ENCODE peak calls at places on chromosomes 1 and 21, in eight cellular contexts. One of them, this sample, is unnamed. For H3K4me1, the result is how much of the 10 kb centered on the place peaks cover.

GRCh38 chr1:54781023-54781723 is 16.9 kb upstream of the PARS2 start:
- DNase-seq in CD8-positive, alpha-beta memory T cell: no peak
- DNase-seq in neuronal stem cell: no peak
- DNase-seq in uterus: no peak
- DNase-seq in Panc1: no peak
- DNase-seq in GM23338: peak
- DNase-seq in effector memory CD4-positive, alpha-beta T cell: no peak
- DNase-seq in stomach: no peak
- DNase-seq in this sample: no peak

GRCh38 chr1:202011994-202012393 is 1.6 kb downstream of the ELF3 start:
- DNase-seq in GM23338: no peak
- DNase-seq in CD8-positive, alpha-beta memory T cell: no peak
- DNase-seq in Panc1: no peak
- DNase-seq in neuronal stem cell: no peak
- DNase-seq in stomach: peak
- DNase-seq in effector memory CD4-positive, alpha-beta T cell: no peak
- DNase-seq in uterus: no peak
- DNase-seq in this sample: no peak

GRCh38 chr21:25370311-25370744 is 237.0 kb downstream of the MRPL39 start:
- DNase-seq in CD8-positive, alpha-beta memory T cell: no peak
- DNase-seq in neuronal stem cell: no peak
- DNase-seq in GM23338: no peak
- DNase-seq in effector memory CD4-positive, alpha-beta T cell: no peak
- DNase-seq in uterus: no peak
- DNase-seq in Panc1: peak
- DNase-seq in stomach: no peak
- DNase-seq in this sample: peak

GRCh38 chr1:71587961-71588360 is 507.1 kb upstream of the ZRANB2 start:
- DNase-seq in effector memory CD4-positive, alpha-beta T cell: no peak
- DNase-seq in CD8-positive, alpha-beta memory T cell: no peak
- DNase-seq in neuronal stem cell: no peak
- DNase-seq in GM23338: peak
- DNase-seq in Panc1: no peak
- DNase-seq in stomach: no peak
- DNase-seq in uterus: no peak
- DNase-seq in this sample: no peak

GRCh38 chr1:202016717-202017384 is 6.5 kb downstream of the ELF3 start:
- DNase-seq in GM23338: no peak
- DNase-seq in uterus: no peak
- DNase-seq in Panc1: no peak
- DNase-seq in CD8-positive, alpha-beta memory T cell: no peak
- DNase-seq in stomach: no peak
- DNase-seq in neuronal stem cell: no peak
- DNase-seq in effector memory CD4-positive, alpha-beta T cell: no peak
- DNase-seq in this sample: no peak

GRCh38 chr1:46021046-46021822 is 111.2 kb downstream of the PIK3R3 start:
- DNase-seq in stomach: no peak
- DNase-seq in GM23338: no peak
- DNase-seq in CD8-positive, alpha-beta memory T cell: no peak
- DNase-seq in neuronal stem cell: no peak
- DNase-seq in Panc1: no peak
- DNase-seq in effector memory CD4-positive, alpha-beta T cell: no peak
- DNase-seq in uterus: no peak
- DNase-seq in this sample: no peak

GRCh38 chr1:150973826-150974579 is 632 bp downstream of the CERS2 start:
- DNase-seq in CD8-positive, alpha-beta memory T cell: peak
- DNase-seq in effector memory CD4-positive, alpha-beta T cell: peak
- DNase-seq in uterus: peak
- DNase-seq in neuronal stem cell: no peak
- DNase-seq in Panc1: no peak
- DNase-seq in GM23338: peak
- DNase-seq in stomach: peak
- DNase-seq in this sample: no peak

GRCh38 chr1:182080955-182081582 is 19.6 kb upstream of the ZNF648 start:
- DNase-seq in GM23338: peak
- DNase-seq in effector memory CD4-positive, alpha-beta T cell: no peak
- DNase-seq in neuronal stem cell: peak
- DNase-seq in Panc1: no peak
- DNase-seq in uterus: no peak
- DNase-seq in CD8-positive, alpha-beta memory T cell: peak
- DNase-seq in stomach: no peak
- DNase-seq in this sample: no peak

GRCh38 chr1:119740886-119741780 is 27.6 kb downstream of the HMGCS2 start:
- DNase-seq in stomach: no peak
- DNase-seq in effector memory CD4-positive, alpha-beta T cell: no peak
- DNase-seq in GM23338: no peak
- DNase-seq in Panc1: no peak
- DNase-seq in neuronal stem cell: no peak
- DNase-seq in CD8-positive, alpha-beta memory T cell: no peak
- DNase-seq in uterus: no peak
- DNase-seq in this sample: no peak

GRCh38 chr1:50279622-50280320 is 143.5 kb downstream of the DMRTA2 start:
- DNase-seq in CD8-positive, alpha-beta memory T cell: no peak
- DNase-seq in Panc1: no peak
- DNase-seq in neuronal stem cell: peak
- DNase-seq in effector memory CD4-positive, alpha-beta T cell: no peak
- DNase-seq in uterus: no peak
- DNase-seq in stomach: no peak
- DNase-seq in GM23338: peak
- DNase-seq in this sample: no peak

GRCh38 chr1:25991937-25992688 is 5.8 kb downstream of the PAFAH2 start:
- DNase-seq in Panc1: no peak
- DNase-seq in effector memory CD4-positive, alpha-beta T cell: no peak
- DNase-seq in uterus: no peak
- DNase-seq in neuronal stem cell: no peak
- DNase-seq in CD8-positive, alpha-beta memory T cell: no peak
- DNase-seq in GM23338: no peak
- DNase-seq in stomach: no peak
- DNase-seq in this sample: no peak

GRCh38 chr1:54282101-54282847 is 82.3 kb downstream of the MRPL37 start:
- DNase-seq in stomach: no peak
- DNase-seq in Panc1: no peak
- DNase-seq in CD8-positive, alpha-beta memory T cell: no peak
- DNase-seq in GM23338: no peak
- DNase-seq in effector memory CD4-positive, alpha-beta T cell: no peak
- DNase-seq in neuronal stem cell: no peak
- DNase-seq in uterus: no peak
- DNase-seq in this sample: no peak

GRCh38 chr1:181739214-181739613 is 255.9 kb downstream of the CACNA1E start:
- DNase-seq in stomach: no peak
- DNase-seq in GM23338: no peak
- DNase-seq in Panc1: no peak
- DNase-seq in neuronal stem cell: no peak
- DNase-seq in effector memory CD4-positive, alpha-beta T cell: no peak
- DNase-seq in CD8-positive, alpha-beta memory T cell: no peak
- DNase-seq in uterus: no peak
- DNase-seq in this sample: no peak

GRCh38 chr1:162374406-162374805 is 2.2 kb downstream of the SPATA46 start:
- DNase-seq in GM23338: no peak
- DNase-seq in Panc1: no peak
- DNase-seq in CD8-positive, alpha-beta memory T cell: no peak
- DNase-seq in stomach: no peak
- DNase-seq in neuronal stem cell: no peak
- DNase-seq in effector memory CD4-positive, alpha-beta T cell: no peak
- DNase-seq in uterus: no peak
- DNase-seq in this sample: no peak
- H3K27ac ChIP-seq in GM23338: no peak
- H3K27ac ChIP-seq in Panc1: no peak
- H3K27ac ChIP-seq in CD8-positive, alpha-beta memory T cell: no peak
- H3K27ac ChIP-seq in stomach: no peak
- H3K27ac ChIP-seq in neuronal stem cell: no peak
- H3K27ac ChIP-seq in effector memory CD4-positive, alpha-beta T cell: no peak
- H3K27ac ChIP-seq in uterus: no peak
- H3K27ac ChIP-seq in this sample: peak

GRCh38 chr1:204491653-204492052 is 3.0 kb downstream of the PIK3C2B start:
- DNase-seq in effector memory CD4-positive, alpha-beta T cell: no peak
- DNase-seq in CD8-positive, alpha-beta memory T cell: no peak
- DNase-seq in Panc1: no peak
- DNase-seq in neuronal stem cell: no peak
- DNase-seq in GM23338: no peak
- DNase-seq in stomach: no peak
- DNase-seq in uterus: no peak
- DNase-seq in this sample: no peak
- H3K4me1 ChIP-seq in effector memory CD4-positive, alpha-beta T cell: under half
- H3K4me1 ChIP-seq in CD8-positive, alpha-beta memory T cell: under half
- H3K4me1 ChIP-seq in Panc1: under half
- H3K4me1 ChIP-seq in neuronal stem cell: under half
- H3K4me1 ChIP-seq in GM23338: under half
- H3K4me1 ChIP-seq in stomach: under half
- H3K4me1 ChIP-seq in uterus: under half
- H3K4me1 ChIP-seq in this sample: under half

GRCh38 chr1:100581096-100581705 is 43.3 kb downstream of the GPR88 start:
- DNase-seq in stomach: no peak
- DNase-seq in CD8-positive, alpha-beta memory T cell: no peak
- DNase-seq in GM23338: no peak
- DNase-seq in neuronal stem cell: no peak
- DNase-seq in effector memory CD4-positive, alpha-beta T cell: no peak
- DNase-seq in uterus: no peak
- DNase-seq in Panc1: no peak
- DNase-seq in this sample: no peak

GRCh38 chr1:100582943-100583342 is 45.0 kb downstream of the GPR88 start:
- DNase-seq in GM23338: no peak
- DNase-seq in CD8-positive, alpha-beta memory T cell: no peak
- DNase-seq in neuronal stem cell: no peak
- DNase-seq in Panc1: no peak
- DNase-seq in effector memory CD4-positive, alpha-beta T cell: no peak
- DNase-seq in stomach: no peak
- DNase-seq in uterus: no peak
- DNase-seq in this sample: no peak

GRCh38 chr1:100578201-100578600 is 40.3 kb downstream of the GPR88 start:
- DNase-seq in stomach: no peak
- DNase-seq in CD8-positive, alpha-beta memory T cell: no peak
- DNase-seq in Panc1: no peak
- DNase-seq in effector memory CD4-positive, alpha-beta T cell: no peak
- DNase-seq in GM23338: no peak
- DNase-seq in neuronal stem cell: no peak
- DNase-seq in uterus: no peak
- DNase-seq in this sample: no peak

GRCh38 chr1:100583827-100584226 is 45.9 kb downstream of the GPR88 start:
- DNase-seq in uterus: no peak
- DNase-seq in stomach: no peak
- DNase-seq in effector memory CD4-positive, alpha-beta T cell: no peak
- DNase-seq in neuronal stem cell: no peak
- DNase-seq in GM23338: no peak
- DNase-seq in Panc1: no peak
- DNase-seq in CD8-positive, alpha-beta memory T cell: no peak
- DNase-seq in this sample: no peak

DNA sequence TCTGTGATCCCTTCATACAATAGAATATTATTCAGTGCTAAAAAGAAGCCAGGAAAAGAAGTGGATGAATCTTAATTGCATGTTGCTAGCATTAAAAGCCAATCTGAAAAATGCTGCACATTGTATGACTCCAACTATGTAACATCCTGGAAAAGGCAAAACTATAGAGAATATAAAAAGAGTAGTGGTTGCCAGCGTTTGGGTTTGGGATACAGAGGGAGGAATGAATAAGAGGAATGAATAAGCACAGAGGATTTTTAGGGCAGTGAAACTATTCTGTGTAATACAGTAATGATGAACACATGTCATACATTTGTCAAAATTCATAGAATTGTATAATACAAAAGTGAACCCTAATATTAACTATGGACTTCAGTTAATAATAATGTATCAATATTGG is 42.5 kb downstream of the GPR88 start:
- DNase-seq in effector memory CD4-positive, alpha-beta T cell: no peak
- DNase-seq in GM23338: no peak
- DNase-seq in Panc1: no peak
- DNase-seq in stomach: no peak
- DNase-seq in neuronal stem cell: no peak
- DNase-seq in uterus: no peak
- DNase-seq in CD8-positive, alpha-beta memory T cell: no peak
- DNase-seq in this sample: no peak
- H3K4me3 ChIP-seq in effector memory CD4-positive, alpha-beta T cell: no peak
- H3K4me3 ChIP-seq in GM23338: no peak
- H3K4me3 ChIP-seq in Panc1: no peak
- H3K4me3 ChIP-seq in stomach: no peak
- H3K4me3 ChIP-seq in neuronal stem cell: no peak
- H3K4me3 ChIP-seq in uterus: no peak
- H3K4me3 ChIP-seq in CD8-positive, alpha-beta memory T cell: no peak
- H3K4me3 ChIP-seq in this sample: no peak

GRCh38 chr1:114113801-114114750 is 39.6 kb downstream of the SYT6 start:
- DNase-seq in Panc1: no peak
- DNase-seq in stomach: no peak
- DNase-seq in uterus: no peak
- DNase-seq in effector memory CD4-positive, alpha-beta T cell: no peak
- DNase-seq in neuronal stem cell: no peak
- DNase-seq in CD8-positive, alpha-beta memory T cell: no peak
- DNase-seq in GM23338: no peak
- DNase-seq in this sample: no peak
- H3K27ac ChIP-seq in Panc1: no peak
- H3K27ac ChIP-seq in stomach: peak
- H3K27ac ChIP-seq in uterus: no peak
- H3K27ac ChIP-seq in effector memory CD4-positive, alpha-beta T cell: no peak
- H3K27ac ChIP-seq in neuronal stem cell: no peak
- H3K27ac ChIP-seq in CD8-positive, alpha-beta memory T cell: no peak
- H3K27ac ChIP-seq in GM23338: no peak
- H3K27ac ChIP-seq in this sample: no peak

DNA sequence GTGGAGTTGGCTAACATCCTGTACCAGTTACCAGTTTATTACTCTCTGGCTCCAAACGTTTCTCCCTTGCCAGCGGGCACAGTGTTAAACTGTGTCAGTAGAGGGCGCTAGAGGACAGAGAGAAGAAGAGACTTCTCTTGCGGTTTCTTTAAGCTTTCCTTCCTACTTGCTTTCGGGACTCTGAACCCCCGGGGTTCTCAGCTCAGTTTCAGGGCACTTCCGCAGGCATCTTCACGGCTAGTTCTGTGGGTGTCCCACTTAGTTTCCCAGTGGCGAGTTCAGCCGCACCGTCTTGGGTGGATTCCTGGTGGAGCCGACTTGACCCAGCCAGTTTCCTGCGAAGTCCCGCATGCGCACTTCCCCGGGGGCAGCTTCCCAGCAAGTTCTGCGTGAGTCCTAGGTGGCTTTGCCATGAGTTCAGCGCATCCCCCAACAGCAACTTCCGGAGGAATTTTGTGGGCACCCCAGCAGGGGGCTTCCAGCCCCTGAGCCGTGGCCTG is 37.9 kb upstream of the BTG2 start:
- DNase-seq in effector memory CD4-positive, alpha-beta T cell: peak
- DNase-seq in CD8-positive, alpha-beta memory T cell: peak
- DNase-seq in GM23338: peak
- DNase-seq in stomach: peak
- DNase-seq in uterus: peak
- DNase-seq in neuronal stem cell: peak
- DNase-seq in Panc1: peak
- DNase-seq in this sample: no peak
- H3K4me1 ChIP-seq in effector memory CD4-positive, alpha-beta T cell: under half
- H3K4me1 ChIP-seq in CD8-positive, alpha-beta memory T cell: under half
- H3K4me1 ChIP-seq in GM23338: under half
- H3K4me1 ChIP-seq in stomach: under half
- H3K4me1 ChIP-seq in uterus: under half
- H3K4me1 ChIP-seq in neuronal stem cell: under half
- H3K4me1 ChIP-seq in Panc1: under half
- H3K4me1 ChIP-seq in this sample: under half

DNA sequence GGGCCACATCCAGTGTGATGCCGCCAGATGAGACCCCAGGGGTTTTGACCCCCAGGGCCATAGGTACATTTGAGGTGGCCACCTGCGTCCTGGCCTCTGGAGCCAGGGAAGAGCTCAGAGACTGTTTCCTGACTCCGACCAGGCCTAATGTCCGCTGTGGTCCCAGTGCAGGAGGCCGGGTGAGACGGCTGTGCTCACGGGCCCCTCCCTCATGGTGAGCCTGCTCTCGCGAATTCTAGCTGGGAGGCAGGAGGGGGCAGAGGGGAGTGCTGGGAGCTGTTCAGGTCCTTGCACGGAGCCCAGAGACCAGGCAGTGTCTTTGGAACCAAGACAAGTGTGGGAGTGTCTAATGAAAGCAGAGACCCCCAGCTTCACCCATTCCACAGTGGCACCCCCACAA is 256.2 kb upstream of the C1orf174 start:
- DNase-seq in effector memory CD4-positive, alpha-beta T cell: no peak
- DNase-seq in neuronal stem cell: no peak
- DNase-seq in uterus: no peak
- DNase-seq in GM23338: no peak
- DNase-seq in stomach: no peak
- DNase-seq in Panc1: no peak
- DNase-seq in CD8-positive, alpha-beta memory T cell: no peak
- DNase-seq in this sample: no peak
- H3K4me3 ChIP-seq in effector memory CD4-positive, alpha-beta T cell: no peak
- H3K4me3 ChIP-seq in neuronal stem cell: no peak
- H3K4me3 ChIP-seq in uterus: no peak
- H3K4me3 ChIP-seq in GM23338: no peak
- H3K4me3 ChIP-seq in stomach: no peak
- H3K4me3 ChIP-seq in Panc1: no peak
- H3K4me3 ChIP-seq in CD8-positive, alpha-beta memory T cell: no peak
- H3K4me3 ChIP-seq in this sample: no peak

This sample was measured in RWPE2.